ENCODE peak calls at places on chromosomes 3 and 15, in ten cellular contexts. One of them, this sample, is unnamed.

GRCh38 chr3:123122525-123123315 is 55.9 kb downstream of the PDIA5 start:
- DNase-seq in cardiac muscle cell: no peak
- DNase-seq in endothelial cell: no peak
- DNase-seq in foreskin fibroblast: peak
- DNase-seq in GM20000: no peak
- DNase-seq in omental fat pad: no peak
- DNase-seq in cardiac fibroblast: peak
- DNase-seq in neural crest cell: no peak
- DNase-seq in fibroblast of pulmonary artery: peak
- DNase-seq in upper lobe of right lung: no peak
- DNase-seq in this sample: no peak

GRCh38 chr15:53588773-53589172 is 170.7 kb downstream of the WDR72 start:
- DNase-seq in cardiac muscle cell: no peak
- DNase-seq in endothelial cell: no peak
- DNase-seq in foreskin fibroblast: no peak
- DNase-seq in GM20000: no peak
- DNase-seq in omental fat pad: no peak
- DNase-seq in cardiac fibroblast: no peak
- DNase-seq in neural crest cell: no peak
- DNase-seq in fibroblast of pulmonary artery: peak
- DNase-seq in upper lobe of right lung: no peak
- DNase-seq in this sample: no peak

GRCh38 chr3:55364426-55364825 is 122.7 kb downstream of the WNT5A start:
- DNase-seq in cardiac muscle cell: no peak
- DNase-seq in endothelial cell: no peak
- DNase-seq in foreskin fibroblast: no peak
- DNase-seq in GM20000: no peak
- DNase-seq in omental fat pad: no peak
- DNase-seq in cardiac fibroblast: peak
- DNase-seq in neural crest cell: no peak
- DNase-seq in fibroblast of pulmonary artery: no peak
- DNase-seq in upper lobe of right lung: no peak
- DNase-seq in this sample: no peak

GRCh38 chr3:184525337-184526157 is 36.0 kb upstream of the EPHB3 start:
- DNase-seq in cardiac muscle cell: peak
- DNase-seq in endothelial cell: peak
- DNase-seq in foreskin fibroblast: no peak
- DNase-seq in GM20000: peak
- DNase-seq in omental fat pad: no peak
- DNase-seq in cardiac fibroblast: no peak
- DNase-seq in neural crest cell: no peak
- DNase-seq in fibroblast of pulmonary artery: no peak
- DNase-seq in upper lobe of right lung: no peak
- DNase-seq in this sample: no peak

GRCh38 chr15:40969363-40969762 is 16.1 kb downstream of the CHAC1 start:
- DNase-seq in cardiac muscle cell: no peak
- DNase-seq in endothelial cell: no peak
- DNase-seq in foreskin fibroblast: no peak
- DNase-seq in GM20000: no peak
- DNase-seq in omental fat pad: no peak
- DNase-seq in cardiac fibroblast: no peak
- DNase-seq in neural crest cell: no peak
- DNase-seq in fibroblast of pulmonary artery: no peak
- DNase-seq in upper lobe of right lung: no peak
- DNase-seq in this sample: no peak

GRCh38 chr15:93341164-93341563 is 252.2 kb upstream of the RGMA start:
- DNase-seq in cardiac muscle cell: no peak
- DNase-seq in endothelial cell: no peak
- DNase-seq in foreskin fibroblast: no peak
- DNase-seq in GM20000: no peak
- DNase-seq in omental fat pad: no peak
- DNase-seq in cardiac fibroblast: no peak
- DNase-seq in neural crest cell: no peak
- DNase-seq in fibroblast of pulmonary artery: no peak
- DNase-seq in upper lobe of right lung: no peak
- DNase-seq in this sample: no peak

GRCh38 chr3:127734754-127735473 is 62.2 kb downstream of the ABTB1 start:
- DNase-seq in cardiac muscle cell: no peak
- DNase-seq in endothelial cell: no peak
- DNase-seq in foreskin fibroblast: peak
- DNase-seq in GM20000: no peak
- DNase-seq in omental fat pad: no peak
- DNase-seq in cardiac fibroblast: peak
- DNase-seq in neural crest cell: no peak
- DNase-seq in fibroblast of pulmonary artery: peak
- DNase-seq in upper lobe of right lung: no peak
- DNase-seq in this sample: no peak

GRCh38 chr3:20914260-20914659 is 728.3 kb upstream of the SGO1 start:
- DNase-seq in cardiac muscle cell: no peak
- DNase-seq in endothelial cell: no peak
- DNase-seq in foreskin fibroblast: no peak
- DNase-seq in GM20000: no peak
- DNase-seq in omental fat pad: no peak
- DNase-seq in cardiac fibroblast: no peak
- DNase-seq in neural crest cell: no peak
- DNase-seq in fibroblast of pulmonary artery: no peak
- DNase-seq in upper lobe of right lung: no peak
- DNase-seq in this sample: no peak

GRCh38 chr15:89776274-89777072 is at the start of gene MESP2:
- DNase-seq in cardiac muscle cell: peak
- DNase-seq in endothelial cell: peak
- DNase-seq in foreskin fibroblast: peak
- DNase-seq in GM20000: peak
- DNase-seq in omental fat pad: peak
- DNase-seq in cardiac fibroblast: peak
- DNase-seq in neural crest cell: peak
- DNase-seq in fibroblast of pulmonary artery: peak
- DNase-seq in upper lobe of right lung: peak
- DNase-seq in this sample: peak

GRCh38 chr15:78263351-78263781 is 996 bp upstream of the DNAJA4 start:
- DNase-seq in cardiac muscle cell: no peak
- DNase-seq in endothelial cell: no peak
- DNase-seq in foreskin fibroblast: no peak
- DNase-seq in GM20000: peak
- DNase-seq in omental fat pad: no peak
- DNase-seq in cardiac fibroblast: no peak
- DNase-seq in neural crest cell: no peak
- DNase-seq in fibroblast of pulmonary artery: no peak
- DNase-seq in upper lobe of right lung: no peak
- DNase-seq in this sample: no peak

GRCh38 chr3:174101244-174101643 is 703.7 kb downstream of the NLGN1 start:
- DNase-seq in cardiac muscle cell: no peak
- DNase-seq in endothelial cell: no peak
- DNase-seq in foreskin fibroblast: no peak
- DNase-seq in GM20000: no peak
- DNase-seq in omental fat pad: no peak
- DNase-seq in cardiac fibroblast: no peak
- DNase-seq in neural crest cell: no peak
- DNase-seq in fibroblast of pulmonary artery: no peak
- DNase-seq in upper lobe of right lung: no peak
- DNase-seq in this sample: no peak

GRCh38 chr15:80855206-80855605 is 76.0 kb downstream of the CEMIP start:
- DNase-seq in cardiac muscle cell: no peak
- DNase-seq in endothelial cell: no peak
- DNase-seq in foreskin fibroblast: no peak
- DNase-seq in GM20000: no peak
- DNase-seq in omental fat pad: no peak
- DNase-seq in cardiac fibroblast: no peak
- DNase-seq in neural crest cell: no peak
- DNase-seq in fibroblast of pulmonary artery: no peak
- DNase-seq in upper lobe of right lung: no peak
- DNase-seq in this sample: no peak

GRCh38 chr15:85708402-85708932 is 86.3 kb downstream of the KLHL25 start:
- DNase-seq in cardiac muscle cell: peak
- DNase-seq in endothelial cell: no peak
- DNase-seq in foreskin fibroblast: no peak
- DNase-seq in GM20000: no peak
- DNase-seq in omental fat pad: no peak
- DNase-seq in cardiac fibroblast: peak
- DNase-seq in neural crest cell: no peak
- DNase-seq in fibroblast of pulmonary artery: peak
- DNase-seq in upper lobe of right lung: no peak
- DNase-seq in this sample: no peak

GRCh38 chr3:177358968-177359600 is 161.8 kb upstream of the TBL1XR1 start:
- DNase-seq in cardiac muscle cell: peak
- DNase-seq in endothelial cell: peak
- DNase-seq in foreskin fibroblast: no peak
- DNase-seq in GM20000: peak
- DNase-seq in omental fat pad: no peak
- DNase-seq in cardiac fibroblast: no peak
- DNase-seq in neural crest cell: peak
- DNase-seq in fibroblast of pulmonary artery: peak
- DNase-seq in upper lobe of right lung: peak
- DNase-seq in this sample: peak

GRCh38 chr3:55091381-55092225 is 163.7 kb upstream of the LRTM1 start:
- DNase-seq in cardiac muscle cell: no peak
- DNase-seq in endothelial cell: no peak
- DNase-seq in foreskin fibroblast: peak
- DNase-seq in GM20000: no peak
- DNase-seq in omental fat pad: no peak
- DNase-seq in cardiac fibroblast: no peak
- DNase-seq in neural crest cell: no peak
- DNase-seq in fibroblast of pulmonary artery: peak
- DNase-seq in upper lobe of right lung: no peak
- DNase-seq in this sample: no peak

GRCh38 chr15:95698971-95699370 is 631.5 kb upstream of the NR2F2 start:
- DNase-seq in cardiac muscle cell: no peak
- DNase-seq in endothelial cell: no peak
- DNase-seq in foreskin fibroblast: peak
- DNase-seq in GM20000: no peak
- DNase-seq in omental fat pad: no peak
- DNase-seq in cardiac fibroblast: no peak
- DNase-seq in neural crest cell: no peak
- DNase-seq in fibroblast of pulmonary artery: no peak
- DNase-seq in upper lobe of right lung: no peak
- DNase-seq in this sample: no peak
- TF ChIP-seq CTCF in cardiac muscle cell: no peak
- TF ChIP-seq CTCF in endothelial cell: no peak
- TF ChIP-seq CTCF in foreskin fibroblast: no peak
- TF ChIP-seq CTCF in GM20000: no peak
- TF ChIP-seq CTCF in omental fat pad: no peak
- TF ChIP-seq CTCF in cardiac fibroblast: no peak
- TF ChIP-seq CTCF in neural crest cell: no peak
- TF ChIP-seq CTCF in fibroblast of pulmonary artery: no peak
- TF ChIP-seq CTCF in upper lobe of right lung: no peak
- TF ChIP-seq CTCF in this sample: no peak

GRCh38 chr15:61528590-61528929 is 299.5 kb upstream of the RORA start:
- DNase-seq in cardiac muscle cell: no peak
- DNase-seq in endothelial cell: no peak
- DNase-seq in foreskin fibroblast: no peak
- DNase-seq in GM20000: no peak
- DNase-seq in omental fat pad: no peak
- DNase-seq in cardiac fibroblast: peak
- DNase-seq in neural crest cell: no peak
- DNase-seq in fibroblast of pulmonary artery: peak
- DNase-seq in upper lobe of right lung: no peak
- DNase-seq in this sample: no peak
- TF ChIP-seq CTCF in cardiac muscle cell: no peak
- TF ChIP-seq CTCF in endothelial cell: no peak
- TF ChIP-seq CTCF in foreskin fibroblast: no peak
- TF ChIP-seq CTCF in GM20000: no peak
- TF ChIP-seq CTCF in omental fat pad: no peak
- TF ChIP-seq CTCF in cardiac fibroblast: no peak
- TF ChIP-seq CTCF in neural crest cell: no peak
- TF ChIP-seq CTCF in fibroblast of pulmonary artery: no peak
- TF ChIP-seq CTCF in upper lobe of right lung: no peak
- TF ChIP-seq CTCF in this sample: no peak

GRCh38 chr3:100185847-100186246 is 71.5 kb upstream of the FILIP1L start:
- DNase-seq in cardiac muscle cell: no peak
- DNase-seq in endothelial cell: no peak
- DNase-seq in foreskin fibroblast: no peak
- DNase-seq in GM20000: no peak
- DNase-seq in omental fat pad: no peak
- DNase-seq in cardiac fibroblast: no peak
- DNase-seq in neural crest cell: no peak
- DNase-seq in fibroblast of pulmonary artery: no peak
- DNase-seq in upper lobe of right lung: no peak
- DNase-seq in this sample: no peak
- TF ChIP-seq CTCF in cardiac muscle cell: no peak
- TF ChIP-seq CTCF in endothelial cell: no peak
- TF ChIP-seq CTCF in foreskin fibroblast: no peak
- TF ChIP-seq CTCF in GM20000: no peak
- TF ChIP-seq CTCF in omental fat pad: no peak
- TF ChIP-seq CTCF in cardiac fibroblast: no peak
- TF ChIP-seq CTCF in neural crest cell: no peak
- TF ChIP-seq CTCF in fibroblast of pulmonary artery: no peak
- TF ChIP-seq CTCF in upper lobe of right lung: no peak
- TF ChIP-seq CTCF in this sample: no peak

GRCh38 chr3:114178770-114179368 is at the start of gene DRD3:
- DNase-seq in cardiac muscle cell: peak
- DNase-seq in endothelial cell: peak
- DNase-seq in foreskin fibroblast: peak
- DNase-seq in GM20000: no peak
- DNase-seq in omental fat pad: no peak
- DNase-seq in cardiac fibroblast: peak
- DNase-seq in neural crest cell: peak
- DNase-seq in fibroblast of pulmonary artery: peak
- DNase-seq in upper lobe of right lung: no peak
- DNase-seq in this sample: no peak

GRCh38 chr3:114176487-114176886 is 2.4 kb downstream of the DRD3 start:
- DNase-seq in cardiac muscle cell: no peak
- DNase-seq in endothelial cell: no peak
- DNase-seq in foreskin fibroblast: no peak
- DNase-seq in GM20000: no peak
- DNase-seq in omental fat pad: no peak
- DNase-seq in cardiac fibroblast: no peak
- DNase-seq in neural crest cell: no peak
- DNase-seq in fibroblast of pulmonary artery: no peak
- DNase-seq in upper lobe of right lung: no peak
- DNase-seq in this sample: no peak

GRCh38 chr3:114175204-114175987 is 3.5 kb downstream of the DRD3 start:
- DNase-seq in cardiac muscle cell: peak
- DNase-seq in endothelial cell: no peak
- DNase-seq in foreskin fibroblast: no peak
- DNase-seq in GM20000: no peak
- DNase-seq in omental fat pad: no peak
- DNase-seq in cardiac fibroblast: no peak
- DNase-seq in neural crest cell: no peak
- DNase-seq in fibroblast of pulmonary artery: no peak
- DNase-seq in upper lobe of right lung: no peak
- DNase-seq in this sample: no peak

GRCh38 chr3:114176890-114177289 is 2.0 kb downstream of the DRD3 start:
- DNase-seq in cardiac muscle cell: no peak
- DNase-seq in endothelial cell: no peak
- DNase-seq in foreskin fibroblast: no peak
- DNase-seq in GM20000: no peak
- DNase-seq in omental fat pad: no peak
- DNase-seq in cardiac fibroblast: no peak
- DNase-seq in neural crest cell: no peak
- DNase-seq in fibroblast of pulmonary artery: no peak
- DNase-seq in upper lobe of right lung: no peak
- DNase-seq in this sample: no peak

DNA sequence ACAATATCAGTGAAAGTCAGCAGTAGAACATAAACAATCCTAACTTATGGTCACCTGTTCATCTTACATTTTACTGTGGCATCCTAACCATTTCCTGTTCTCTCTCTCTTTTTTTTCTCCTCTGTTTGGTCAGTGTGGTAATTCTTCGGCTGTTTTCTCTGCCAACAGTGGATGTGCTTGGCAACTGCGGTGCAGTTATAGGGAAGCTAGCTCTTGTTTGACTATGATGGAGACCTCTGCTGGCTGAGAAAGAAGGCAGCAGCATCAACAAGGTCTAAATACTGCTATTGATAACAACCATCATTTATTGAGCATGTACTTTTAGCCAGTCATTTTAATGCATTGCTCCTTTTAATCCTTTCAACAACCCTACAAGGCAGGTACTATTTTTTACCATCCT is 723 bp upstream of the DRD3 start:
- DNase-seq in cardiac muscle cell: peak
- DNase-seq in endothelial cell: no peak
- DNase-seq in foreskin fibroblast: peak
- DNase-seq in GM20000: no peak
- DNase-seq in omental fat pad: no peak
- DNase-seq in cardiac fibroblast: peak
- DNase-seq in neural crest cell: no peak
- DNase-seq in fibroblast of pulmonary artery: peak
- DNase-seq in upper lobe of right lung: no peak
- DNase-seq in this sample: no peak
- TF ChIP-seq CTCF in cardiac muscle cell: peak
- TF ChIP-seq CTCF in endothelial cell: no peak
- TF ChIP-seq CTCF in foreskin fibroblast: peak
- TF ChIP-seq CTCF in GM20000: peak
- TF ChIP-seq CTCF in omental fat pad: no peak
- TF ChIP-seq CTCF in cardiac fibroblast: peak
- TF ChIP-seq CTCF in neural crest cell: peak
- TF ChIP-seq CTCF in fibroblast of pulmonary artery: peak
- TF ChIP-seq CTCF in upper lobe of right lung: peak
- TF ChIP-seq CTCF in this sample: no peak